ENCODE peak calls at places on chromosomes 1 and 21, in nine cellular contexts. S is left lung; F is cardiac fibroblast; W is GM13976; P is Right ventricle myocardium inferior; C is dermis blood vessel endothelial cell; M is fibroblast of lung; K is activated T-helper 2 cell treated with anti-CD3 and anti-CD28 coated beads, Interferon-gamma antibody, Interleukin-2, Interleukin-4, amounts not matched to agents 10 μg/mL and 5 μg/mL and 100 μg/mL, durations not matched to agents 14 hours and 24 hours and 36 hours; D is ovary. R is an unnamed sample.

GRCh38 chr1:1629430-1630190 is 2.4 kb upstream of the MMP23B start:
- DNase-seq in M (no peak), C (no peak), P (peak; percentile 73), S (peak; percentile 71), W (peak; percentile 82), F (no peak), D (no peak), K (no peak), R (no peak)

GRCh38 chr1:58779837-58780585 is 3.8 kb downstream of the JUN start:
- DNase-seq in D (peak; percentile 39), K (no peak), S (no peak), C (peak; percentile 87), P (no peak), M (peak; percentile 84), F (peak; percentile 85), W (no peak), R (peak; percentile 55)

GRCh38 chr1:26994772-26995625 is 1.5 kb downstream of the TRNP1 start:
- DNase-seq in C (no peak), M (no peak), F (no peak), S (no peak), P (no peak), K (no peak), D (no peak), W (no peak), R (no peak)

GRCh38 chr21:40615503-40616376 is 231.2 kb downstream of the DSCAM start:
- DNase-seq in W (no peak), M (no peak), D (no peak), F (no peak), C (no peak), P (no peak), K (no peak), S (no peak), R (no peak)

GRCh38 chr1:18398791-18399551 is 81.8 kb upstream of the KLHDC7A start:
- DNase-seq in M (no peak), S (no peak), P (no peak), W (no peak), F (no peak), D (no peak), C (no peak), K (no peak), R (no peak)

GRCh38 chr1:57470028-57470427 is 46.2 kb upstream of the DAB1 start:
- DNase-seq in C (no peak), D (no peak), M (peak; percentile 12), F (peak; percentile 31), W (no peak), P (no peak), K (no peak), S (no peak), R (no peak)

GRCh38 chr1:19704247-19705113 is 39.8 kb downstream of the HTR6 start:
- DNase-seq in D (peak; percentile 80), F (peak; percentile 84), P (peak; percentile 73), M (peak; percentile 68), C (peak; percentile 85), W (peak; percentile 77), S (peak; percentile 87), K (peak; percentile 25), R (peak; percentile 45)

GRCh38 chr21:44298301-44298700 is 1.6 kb upstream of the PFKL start:
- DNase-seq in S (no peak), C (peak; percentile 43), M (no peak), P (peak; percentile 21), D (no peak), W (no peak), F (no peak), K (no peak), R (no peak)

GRCh38 chr1:88035578-88035977 is 648.5 kb upstream of the PKN2 start:
- DNase-seq in D (no peak), F (no peak), M (no peak), P (peak; percentile 58), C (no peak), K (no peak), S (peak; percentile 47), W (no peak), R (no peak)

GRCh38 chr1:86381223-86381622 is 14.9 kb downstream of the ODF2L start:
- DNase-seq in M (no peak), K (no peak), C (peak; percentile 7), P (no peak), D (no peak), S (no peak), F (no peak), W (no peak), R (no peak)

GRCh38 chr21:42430570-42430969 is 26.9 kb downstream of the UBASH3A start:
- DNase-seq in F (no peak), P (no peak), M (no peak), S (no peak), C (no peak), W (no peak), K (no peak), D (no peak), R (no peak)

GRCh38 chr1:39158330-39159086 is 46.0 kb upstream of the MACF1 start:
- DNase-seq in P (no peak), F (peak; percentile 62), M (peak; percentile 83), D (no peak), C (no peak), S (no peak), K (no peak), W (no peak), R (no peak)

GRCh38 chr1:198563578-198563977 is 23.1 kb upstream of the ATP6V1G3 start:
- DNase-seq in D (no peak), M (no peak), W (no peak), F (no peak), C (peak; percentile 32), P (no peak), K (no peak), S (no peak), R (no peak)

GRCh38 chr1:234970731-234971476 is 157.7 kb downstream of the TOMM20 start:
- DNase-seq in S (peak; percentile 37), P (peak; percentile 82), K (no peak), M (peak; percentile 99), W (no peak), C (peak; percentile 50), D (peak; percentile 85), F (peak; percentile 98), R (peak; percentile 93)

GRCh38 chr1:60423181-60423780 is 349.7 kb upstream of the C1orf87 start:
- DNase-seq in W (no peak), C (peak; percentile 54), F (peak; percentile 12), K (no peak), S (no peak), D (no peak), M (no peak), P (no peak), R (no peak)

GRCh38 chr1:51898090-51898734 is 19.7 kb upstream of the NRDC start:
- DNase-seq in F (peak; percentile 75), P (no peak), S (no peak), K (no peak), M (peak; percentile 61), D (no peak), W (no peak), C (peak; percentile 55), R (no peak)

GRCh38 chr1:18703041-18703621 is 72.5 kb downstream of the PAX7 start:
- DNase-seq in D (no peak), P (no peak), M (no peak), W (no peak), K (no peak), C (peak; percentile 4), S (no peak), F (no peak), R (no peak)

GRCh38 chr21:44497641-44498243 is 42.3 kb downstream of the KRTAP10-1 start:
- DNase-seq in M (peak; percentile 5), C (no peak), F (peak; percentile 22), W (no peak), S (no peak), D (no peak), K (no peak), P (no peak), R (peak; percentile 9)

GRCh38 chr1:59994302-59995198 is 68.0 kb upstream of the CYP2J2 start:
- DNase-seq in F (peak; percentile 50), M (peak; percentile 77), D (no peak), P (no peak), W (no peak), S (no peak), C (no peak), K (no peak), R (peak; percentile 84)

GRCh38 chr1:8094481-8095241 is 68.6 kb upstream of the ERRFI1 start:
- DNase-seq in M (peak; percentile 90), P (no peak), W (no peak), C (peak; percentile 91), K (no peak), F (peak; percentile 75), D (no peak), S (no peak), R (peak; percentile 72)

GRCh38 chr1:161749509-161750407 is at the start of gene DUSP12:
- DNase-seq in P (peak; percentile 97), M (peak; percentile 96), W (peak; percentile 90), D (peak; percentile 91), S (peak; percentile 98), K (peak; percentile 83), C (peak; percentile 98), F (peak; percentile 97), R (peak; percentile 93)

GRCh38 chr21:45887121-45887611 is 94.4 kb upstream of the COL6A1 start:
- DNase-seq in C (no peak), P (no peak), W (no peak), F (peak; percentile 58), M (peak; percentile 50), S (peak; percentile 29), K (no peak), D (no peak), R (no peak)

GRCh38 chr1:26700711-26701110 is 4.9 kb downstream of the ARID1A start:
- DNase-seq in W (no peak), P (no peak), M (peak; percentile 48), K (no peak), S (no peak), D (no peak), F (peak; percentile 50), C (no peak), R (no peak)

GRCh38 chr21:41170442-41170841 is 2.5 kb downstream of the BACE2 start:
- DNase-seq in W (peak; percentile 54), F (peak; percentile 51), D (no peak), M (peak; percentile 23), C (peak; percentile 87), P (no peak), K (no peak), S (no peak), R (no peak)

GRCh38 chr1:207088731-207089626 is at the start of gene C4BPB:
- DNase-seq in K (no peak), W (no peak), F (no peak), S (no peak), P (no peak), D (no peak), M (no peak), C (no peak), R (no peak)

GRCh38 chr1:20185834-20186782 is at the start of the genes PLA2G2C and UBXN10:
- DNase-seq in D (peak; percentile 43), P (peak; percentile 89), F (peak; percentile 41), M (no peak), K (peak; percentile 51), W (peak; percentile 73), C (no peak), S (peak; percentile 87), R (no peak)

GRCh38 chr1:200530551-200531261 is 89.8 kb downstream of the KIF14 start:
- DNase-seq in P (no peak), K (peak; percentile 9), F (no peak), M (no peak), C (no peak), S (no peak), D (no peak), W (no peak), R (no peak)

GRCh38 chr1:147539122-147539575 is 2.2 kb upstream of the BCL9 start:
- DNase-seq in W (no peak), C (peak; percentile 86), K (no peak), S (no peak), P (no peak), D (peak; percentile 17), F (peak; percentile 94), M (peak; percentile 98), R (peak; percentile 97)

GRCh38 chr1:154459044-154459443 is 43.0 kb upstream of the TDRD10 start:
- DNase-seq in D (no peak), K (no peak), C (no peak), F (no peak), M (no peak), P (no peak), S (no peak), W (no peak), R (no peak)

GRCh38 chr1:168285419-168285790 is 4.7 kb downstream of the TBX19 start:
- DNase-seq in C (no peak), P (no peak), S (no peak), W (no peak), D (no peak), F (no peak), M (no peak), K (no peak), R (no peak)

GRCh38 chr1:1181938-1182410 is 8.3 kb downstream of the TTLL10 start:
- DNase-seq in P (peak; percentile 44), W (no peak), M (no peak), D (peak; percentile 13), C (no peak), K (no peak), F (no peak), S (peak; percentile 74), R (no peak)